ENCODE peak calls at places on chromosomes 1 and 21, in six cellular contexts. One of them, this sample, is unnamed.

GRCh38 chr1:216576246-216576645 is 147.0 kb downstream of the ESRRG start:
- DNase-seq in hepatic stellate cell: no peak
- DNase-seq in body of pancreas: no peak
- DNase-seq in HuH-7: no peak
- DNase-seq in NCI-H2081: no peak
- DNase-seq in naive thymus-derived CD8-positive, alpha-beta T cell: no peak
- DNase-seq in this sample: no peak

GRCh38 chr1:54016343-54017282 is 1.4 kb downstream of the LDLRAD1 start:
- DNase-seq in NCI-H2081: peak; percentile 48
- DNase-seq in HuH-7: peak; percentile 81
- DNase-seq in hepatic stellate cell: no peak
- DNase-seq in body of pancreas: peak; percentile 9
- DNase-seq in naive thymus-derived CD8-positive, alpha-beta T cell: no peak
- DNase-seq in this sample: no peak

GRCh38 chr1:19757641-19758040 is 42.1 kb downstream of the TMCO4 start:
- DNase-seq in HuH-7: no peak
- DNase-seq in naive thymus-derived CD8-positive, alpha-beta T cell: no peak
- DNase-seq in hepatic stellate cell: no peak
- DNase-seq in NCI-H2081: no peak
- DNase-seq in body of pancreas: no peak
- DNase-seq in this sample: no peak

GRCh38 chr1:1004780-1005697 is 5.1 kb upstream of the HES4 start:
- DNase-seq in NCI-H2081: no peak
- DNase-seq in HuH-7: no peak
- DNase-seq in naive thymus-derived CD8-positive, alpha-beta T cell: no peak
- DNase-seq in body of pancreas: peak; percentile 83
- DNase-seq in hepatic stellate cell: peak; percentile 74
- DNase-seq in this sample: peak; percentile 65

GRCh38 chr1:109821831-109822745 is 58.4 kb upstream of the EPS8L3 start:
- DNase-seq in hepatic stellate cell: no peak
- DNase-seq in body of pancreas: no peak
- DNase-seq in HuH-7: no peak
- DNase-seq in NCI-H2081: no peak
- DNase-seq in naive thymus-derived CD8-positive, alpha-beta T cell: no peak
- DNase-seq in this sample: no peak

GRCh38 chr1:61447339-61448016 is 277.5 kb downstream of the TM2D1 start:
- DNase-seq in body of pancreas: no peak
- DNase-seq in NCI-H2081: no peak
- DNase-seq in hepatic stellate cell: no peak
- DNase-seq in HuH-7: no peak
- DNase-seq in naive thymus-derived CD8-positive, alpha-beta T cell: no peak
- DNase-seq in this sample: no peak

GRCh38 chr1:96416690-96417444 is 304.7 kb upstream of the PTBP2 start:
- DNase-seq in NCI-H2081: no peak
- DNase-seq in hepatic stellate cell: no peak
- DNase-seq in body of pancreas: no peak
- DNase-seq in HuH-7: no peak
- DNase-seq in naive thymus-derived CD8-positive, alpha-beta T cell: no peak
- DNase-seq in this sample: no peak

GRCh38 chr1:108785880-108786279 is 39.4 kb downstream of the STXBP3 start:
- DNase-seq in naive thymus-derived CD8-positive, alpha-beta T cell: no peak
- DNase-seq in hepatic stellate cell: no peak
- DNase-seq in NCI-H2081: no peak
- DNase-seq in HuH-7: no peak
- DNase-seq in body of pancreas: no peak
- DNase-seq in this sample: no peak

GRCh38 chr21:29311802-29312201 is 13.1 kb downstream of the BACH1 start:
- DNase-seq in naive thymus-derived CD8-positive, alpha-beta T cell: no peak
- DNase-seq in body of pancreas: no peak
- DNase-seq in HuH-7: no peak
- DNase-seq in NCI-H2081: no peak
- DNase-seq in hepatic stellate cell: no peak
- DNase-seq in this sample: no peak

GRCh38 chr1:228073870-228074545 is 8.5 kb upstream of the ARF1 start:
- DNase-seq in body of pancreas: no peak
- DNase-seq in naive thymus-derived CD8-positive, alpha-beta T cell: no peak
- DNase-seq in hepatic stellate cell: no peak
- DNase-seq in NCI-H2081: no peak
- DNase-seq in HuH-7: no peak
- DNase-seq in this sample: no peak

GRCh38 chr1:210376836-210377377 is 48.2 kb downstream of the HHAT start:
- DNase-seq in naive thymus-derived CD8-positive, alpha-beta T cell: no peak
- DNase-seq in NCI-H2081: no peak
- DNase-seq in body of pancreas: no peak
- DNase-seq in hepatic stellate cell: no peak
- DNase-seq in HuH-7: no peak
- DNase-seq in this sample: no peak

GRCh38 chr1:170164103-170164763 is 18.5 kb downstream of the NTMT2 start:
- DNase-seq in hepatic stellate cell: no peak
- DNase-seq in HuH-7: no peak
- DNase-seq in NCI-H2081: no peak
- DNase-seq in body of pancreas: no peak
- DNase-seq in naive thymus-derived CD8-positive, alpha-beta T cell: no peak
- DNase-seq in this sample: no peak

GRCh38 chr1:228410671-228411070 is 4.0 kb upstream of the TRIM11 start:
- DNase-seq in HuH-7: no peak
- DNase-seq in body of pancreas: no peak
- DNase-seq in hepatic stellate cell: no peak
- DNase-seq in naive thymus-derived CD8-positive, alpha-beta T cell: no peak
- DNase-seq in NCI-H2081: no peak
- DNase-seq in this sample: no peak

GRCh38 chr1:230333590-230334446 is 92.3 kb downstream of the PGBD5 start:
- DNase-seq in NCI-H2081: no peak
- DNase-seq in hepatic stellate cell: no peak
- DNase-seq in HuH-7: no peak
- DNase-seq in body of pancreas: no peak
- DNase-seq in naive thymus-derived CD8-positive, alpha-beta T cell: no peak
- DNase-seq in this sample: no peak

GRCh38 chr1:59699227-59699847 is 115.4 kb upstream of the HOOK1 start:
- DNase-seq in HuH-7: no peak
- DNase-seq in body of pancreas: peak; percentile 42
- DNase-seq in hepatic stellate cell: peak; percentile 19
- DNase-seq in NCI-H2081: peak; percentile 39
- DNase-seq in naive thymus-derived CD8-positive, alpha-beta T cell: peak; percentile 56
- DNase-seq in this sample: no peak

GRCh38 chr1:152034654-152035405 is 2.0 kb downstream of the S100A11 start:
- DNase-seq in NCI-H2081: no peak
- DNase-seq in HuH-7: peak; percentile 57
- DNase-seq in naive thymus-derived CD8-positive, alpha-beta T cell: peak; percentile 68
- DNase-seq in body of pancreas: peak; percentile 57
- DNase-seq in hepatic stellate cell: peak; percentile 66
- DNase-seq in this sample: peak; percentile 60

GRCh38 chr21:45302082-45303061 is 14.7 kb upstream of the POFUT2 start:
- DNase-seq in naive thymus-derived CD8-positive, alpha-beta T cell: peak; percentile 62
- DNase-seq in hepatic stellate cell: no peak
- DNase-seq in NCI-H2081: no peak
- DNase-seq in HuH-7: no peak
- DNase-seq in body of pancreas: peak; percentile 36
- DNase-seq in this sample: no peak

GRCh38 chr1:211944733-211945500 is 90.4 kb downstream of the INTS7 start:
- DNase-seq in NCI-H2081: peak; percentile 56
- DNase-seq in naive thymus-derived CD8-positive, alpha-beta T cell: no peak
- DNase-seq in body of pancreas: peak; percentile 77
- DNase-seq in hepatic stellate cell: no peak
- DNase-seq in HuH-7: peak; percentile 69
- DNase-seq in this sample: no peak

GRCh38 chr1:24186993-24187790 is at the start of gene IFNLR1:
- DNase-seq in naive thymus-derived CD8-positive, alpha-beta T cell: peak; percentile 48
- DNase-seq in HuH-7: peak; percentile 85
- DNase-seq in NCI-H2081: peak; percentile 92
- DNase-seq in body of pancreas: peak; percentile 89
- DNase-seq in hepatic stellate cell: peak; percentile 60
- DNase-seq in this sample: peak; percentile 48

GRCh38 chr1:72285074-72285425 is 2.7 kb upstream of the NEGR1 start:
- DNase-seq in hepatic stellate cell: peak; percentile 44
- DNase-seq in naive thymus-derived CD8-positive, alpha-beta T cell: no peak
- DNase-seq in HuH-7: no peak
- DNase-seq in NCI-H2081: peak; percentile 5
- DNase-seq in body of pancreas: no peak
- DNase-seq in this sample: no peak

GRCh38 chr1:148388260-148389026 is 94.7 kb downstream of the PPIAL4G start:
- DNase-seq in HuH-7: no peak
- DNase-seq in NCI-H2081: peak; percentile 96
- DNase-seq in body of pancreas: peak; percentile 93
- DNase-seq in naive thymus-derived CD8-positive, alpha-beta T cell: peak; percentile 87
- DNase-seq in hepatic stellate cell: peak; percentile 57
- DNase-seq in this sample: peak; percentile 88

GRCh38 chr1:82446955-82447354 is 646.2 kb downstream of the ADGRL2 start:
- DNase-seq in naive thymus-derived CD8-positive, alpha-beta T cell: no peak
- DNase-seq in body of pancreas: no peak
- DNase-seq in NCI-H2081: no peak
- DNase-seq in HuH-7: no peak
- DNase-seq in hepatic stellate cell: no peak
- DNase-seq in this sample: no peak

GRCh38 chr1:27525296-27526271 is 35.6 kb upstream of the WASF2 start:
- DNase-seq in hepatic stellate cell: peak; percentile 93
- DNase-seq in body of pancreas: peak; percentile 55
- DNase-seq in HuH-7: no peak
- DNase-seq in NCI-H2081: peak; percentile 82
- DNase-seq in naive thymus-derived CD8-positive, alpha-beta T cell: peak; percentile 47
- DNase-seq in this sample: peak; percentile 83